ENCODE peak calls at places on chromosomes 6 and 20, in ten cellular contexts. N is fibroblast of the aortic adventitia, H is spleen, P is OCI-LY7, C is osteoblast, A is astrocyte of the spinal cord, X is fibroblast of mammary gland, F is fibroblast of pulmonary artery, E is mesenchymal stem cell, Q is astrocyte. Z is an unnamed sample.

GRCh38 chr6:18293192-18293904 is 29.0 kb upstream of the DEK start:
- DNase-seq in N (no peak), H (no peak), P (no peak), C (no peak), A (peak; percentile 42), X (peak; percentile 15), F (no peak), E (no peak), Q (peak; percentile 22), Z (no peak)

GRCh38 chr6:87053312-87053711 is 41.6 kb downstream of the CGA start:
- DNase-seq in N (no peak), H (no peak), P (no peak), C (no peak), A (no peak), X (no peak), F (no peak), E (no peak), Q (no peak), Z (no peak)

GRCh38 chr6:101876431-101876830 is 482.9 kb downstream of the GRIK2 start:
- DNase-seq in N (no peak), H (no peak), P (no peak), C (no peak), A (no peak), X (no peak), F (peak; percentile 6), E (no peak), Q (no peak), Z (no peak)

GRCh38 chr6:113645576-113645970 is 211.6 kb upstream of the MARCKS start:
- DNase-seq in N (peak; percentile 92), H (no peak), P (no peak), C (peak; percentile 54), A (peak; percentile 82), X (peak; percentile 90), F (peak; percentile 78), E (peak; percentile 79), Q (peak; percentile 99), Z (peak; percentile 66)

GRCh38 chr20:58721951-58722371 is 29.4 kb downstream of the NPEPL1 start:
- DNase-seq in N (no peak), H (peak; percentile 54), P (no peak), C (peak; percentile 30), A (no peak), X (no peak), F (no peak), E (no peak), Q (no peak), Z (no peak)

GRCh38 chr20:45725134-45725533 is 3.0 kb downstream of the SPINT4 start:
- DNase-seq in N (no peak), H (no peak), P (no peak), C (no peak), A (no peak), X (peak; percentile 39), F (peak; percentile 1), E (peak; percentile 38), Q (no peak), Z (no peak)

GRCh38 chr20:9573598-9573997 is 59.2 kb downstream of the LAMP5 start:
- DNase-seq in N (no peak), H (no peak), P (no peak), C (no peak), A (no peak), X (no peak), F (no peak), E (no peak), Q (no peak), Z (no peak)

GRCh38 chr6:26136321-26136720 is 49.1 kb downstream of the HFE start:
- DNase-seq in N (no peak), H (no peak), P (no peak), C (no peak), A (no peak), X (no peak), F (no peak), E (no peak), Q (no peak), Z (no peak)

DNA sequence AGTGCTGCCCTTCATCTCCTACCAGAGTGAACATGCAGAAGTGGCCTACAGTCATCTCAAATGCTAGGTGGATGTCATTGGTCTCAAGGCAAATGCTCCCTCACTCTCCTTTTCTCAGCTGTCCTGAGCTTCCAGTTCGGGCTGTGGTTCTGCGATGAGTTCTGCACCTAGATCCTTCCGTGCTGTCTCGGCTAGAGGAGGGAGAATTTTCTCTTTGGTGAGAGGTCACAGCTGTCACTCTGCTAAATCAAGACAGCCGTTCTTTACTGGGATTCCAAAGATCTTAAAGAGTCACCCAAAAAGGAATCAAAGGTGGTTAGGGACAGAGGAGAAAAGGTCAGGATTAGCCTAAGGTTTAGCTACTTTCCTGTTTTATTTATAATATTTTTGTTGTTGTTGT is 2.9 kb downstream of the WRNIP1 start:
- DNase-seq in N (no peak), H (no peak), P (peak; percentile 8), C (no peak), A (no peak), X (no peak), F (no peak), E (no peak), Q (no peak), Z (no peak)
- H3K4me3 ChIP-seq in N (peak overlapping the region; percentile 95), H (peak overlapping the region; percentile 91), P (peak overlapping the region; percentile 91), C (peak overlapping the region; percentile 91), A (no peak overlapping the region), X (peak overlapping the region; percentile 93), F (peak overlapping the region; percentile 90), E (no peak overlapping the region), Q (peak overlapping the region; percentile 91), Z (peak overlapping the region; percentile 96)

DNA sequence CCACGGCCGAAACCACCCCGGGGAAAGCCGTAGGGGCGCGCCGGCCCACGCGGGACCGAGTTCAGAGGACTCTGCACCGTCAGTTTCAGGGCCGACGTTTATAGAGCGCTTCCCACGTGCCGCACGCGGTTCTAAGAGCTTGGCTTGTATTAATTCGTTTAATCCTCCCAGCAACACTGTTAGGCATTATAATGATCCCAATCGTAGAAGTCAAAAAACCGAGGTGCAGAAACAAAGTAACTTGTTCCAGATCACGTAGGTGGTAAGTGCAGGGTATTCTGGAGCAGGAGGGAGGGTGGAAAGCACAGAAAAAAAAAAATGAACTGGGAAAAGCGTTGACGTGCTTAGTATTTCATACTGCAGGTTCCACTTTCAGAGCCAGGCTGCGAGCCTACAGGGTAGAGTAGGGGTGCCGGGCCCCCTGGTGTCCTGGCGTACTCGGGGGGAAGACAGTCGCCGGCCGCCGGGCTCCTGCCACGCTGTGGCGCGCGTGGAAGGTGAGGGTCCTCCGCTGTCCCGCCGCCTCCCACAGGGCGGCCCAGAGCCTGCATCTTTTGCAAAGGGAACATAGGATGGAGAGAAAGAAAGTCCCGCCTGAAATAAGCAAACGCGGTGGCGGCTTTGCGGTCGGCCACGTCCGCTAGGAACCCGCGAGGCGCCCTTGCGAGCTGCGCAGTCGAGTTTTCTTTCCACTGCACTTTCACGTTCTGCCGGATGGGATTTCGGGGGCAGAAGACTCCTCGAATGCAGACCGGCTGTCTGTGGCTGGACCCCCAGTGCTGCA is 10.2 kb upstream of the FOXF2 start:
- DNase-seq in N (no peak), H (peak; percentile 77), P (no peak), C (peak; percentile 88), A (no peak), X (no peak), F (no peak), E (no peak), Q (no peak), Z (peak; percentile 32)
- H3K4me3 ChIP-seq in N (no peak overlapping the region), H (no peak overlapping the region), P (no peak overlapping the region), C (no peak overlapping the region), A (no peak overlapping the region), X (no peak overlapping the region), F (no peak overlapping the region), E (no peak overlapping the region), Q (no peak overlapping the region), Z (no peak overlapping the region)

GRCh38 chr6:105598264-105598663 is 195.4 kb upstream of the PREP start:
- DNase-seq in N (no peak), H (no peak), P (no peak), C (no peak), A (no peak), X (no peak), F (no peak), E (no peak), Q (no peak), Z (no peak)

GRCh38 chr6:105603779-105604592 is 201.1 kb upstream of the PREP start:
- DNase-seq in N (peak; percentile 76), H (no peak), P (no peak), C (no peak), A (peak; percentile 52), X (peak; percentile 88), F (no peak), E (peak; percentile 81), Q (no peak), Z (peak; percentile 31)

GRCh38 chr6:105600342-105601293 is 197.7 kb upstream of the PREP start:
- DNase-seq in N (peak; percentile 93), H (no peak), P (no peak), C (no peak), A (peak; percentile 74), X (peak; percentile 93), F (peak; percentile 89), E (peak; percentile 65), Q (peak; percentile 89), Z (peak; percentile 78)

GRCh38 chr6:105604593-105604905 is 201.7 kb upstream of the PREP start:
- DNase-seq in N (no peak), H (no peak), P (no peak), C (no peak), A (no peak), X (no peak), F (no peak), E (no peak), Q (no peak), Z (no peak)

DNA sequence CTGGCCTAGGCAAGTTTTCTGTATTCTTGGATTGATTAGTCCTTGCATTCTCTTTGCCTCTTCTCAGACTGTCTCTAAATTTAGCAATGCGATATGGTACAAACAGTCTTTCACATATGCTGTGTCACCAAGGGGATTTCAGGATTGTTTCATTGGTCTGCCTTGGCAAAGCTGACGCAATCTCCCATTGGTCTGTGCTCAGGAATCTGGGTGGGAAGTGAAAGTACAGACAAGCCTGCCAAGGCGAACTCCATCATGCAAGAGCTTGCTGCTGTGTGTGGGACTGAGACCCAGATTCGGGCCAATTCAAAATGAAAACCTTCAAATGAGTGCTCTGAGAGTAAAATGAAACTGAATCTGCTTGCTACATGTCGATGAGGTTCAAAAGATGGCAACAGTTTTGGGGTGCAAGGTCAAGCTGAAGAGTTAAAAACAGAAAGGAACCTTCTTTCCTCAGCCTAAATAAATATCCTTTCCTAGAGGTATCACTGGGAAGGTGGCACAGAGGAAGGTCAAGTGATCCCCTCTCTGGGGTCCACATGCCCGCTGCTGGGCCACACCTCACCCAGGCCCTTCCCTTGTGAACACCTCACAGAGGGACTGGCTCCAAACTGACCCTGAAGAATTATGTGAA is 198.8 kb upstream of the PREP start:
- DNase-seq in N (peak; percentile 100), H (no peak), P (peak; percentile 35), C (peak; percentile 58), A (peak; percentile 97), X (peak; percentile 100), F (peak; percentile 98), E (peak; percentile 98), Q (peak; percentile 97), Z (peak; percentile 98)
- H3K4me3 ChIP-seq in N (peak overlapping the region; percentile 13), H (peak overlapping the region; percentile 10), P (no peak overlapping the region), C (peak overlapping the region; percentile 12), A (no peak overlapping the region), X (no peak overlapping the region), F (no peak overlapping the region), E (no peak overlapping the region), Q (no peak overlapping the region), Z (peak overlapping the region; percentile 61)

DNA sequence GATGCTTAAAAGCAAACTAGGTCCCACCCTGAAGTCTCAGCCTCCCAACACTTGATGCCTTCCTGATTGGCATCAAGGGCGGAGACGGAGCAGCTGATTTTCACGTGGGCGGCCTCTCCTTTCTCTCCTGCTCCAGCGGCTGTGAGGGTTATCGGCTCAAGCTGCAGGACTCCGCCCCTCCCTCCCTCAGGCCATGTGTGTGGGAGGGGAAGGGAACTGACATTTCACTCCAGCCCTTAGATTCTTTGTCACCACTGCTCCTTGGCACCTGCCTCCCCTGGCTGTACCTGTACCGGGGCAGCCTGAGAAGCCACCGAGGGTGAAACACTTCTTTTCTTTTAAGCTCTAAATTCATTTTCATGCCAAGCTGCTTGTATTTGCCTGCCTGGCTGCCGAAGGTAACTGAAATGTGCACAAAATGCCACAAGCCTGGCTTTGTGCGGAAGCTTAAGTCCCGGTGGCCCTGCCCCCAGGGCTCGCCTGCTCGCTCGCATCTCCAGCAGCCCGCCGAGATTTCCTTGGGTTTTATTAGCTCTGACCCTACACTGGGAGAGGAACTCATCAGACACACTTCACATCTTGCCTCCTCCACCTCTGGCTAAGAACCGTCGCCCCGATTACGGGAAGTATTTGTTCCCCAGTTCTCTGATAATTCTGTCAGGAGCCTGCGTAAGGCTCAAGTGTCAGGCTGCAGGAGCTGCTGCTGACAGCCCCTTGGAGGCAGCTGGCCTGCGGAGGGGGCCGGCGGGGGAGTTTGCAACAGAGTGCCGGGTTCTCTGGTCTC is 9.6 kb upstream of the CPNE5 start:
- DNase-seq in N (no peak), H (no peak), P (no peak), C (peak; percentile 25), A (no peak), X (no peak), F (peak; percentile 20), E (no peak), Q (no peak), Z (no peak)
- H3K4me3 ChIP-seq in N (no peak overlapping the region), H (no peak overlapping the region), P (no peak overlapping the region), C (no peak overlapping the region), A (no peak overlapping the region), X (no peak overlapping the region), F (no peak overlapping the region), E (no peak overlapping the region), Q (no peak overlapping the region), Z (no peak overlapping the region)

Z was measured in adipocyte.